ENCODE peak calls at places on chromosomes 4 and X, in eight cellular contexts. P, D, K, E, H, G, J and R are unnamed samples.

GRCh38 chr4:77264826-77265225 is 107.8 kb downstream of the CCNG2 start:
- DNase-seq in J (no peak), P (no peak), E (no peak), H (no peak), D (no peak), G (no peak), K (no peak), R (no peak)

GRCh38 chrX:10795721-10796120 is 175.3 kb upstream of the MID1 start:
- DNase-seq in G (no peak), K (no peak), P (no peak), H (no peak), J (no peak), E (peak; percentile 0), D (no peak), R (no peak)

GRCh38 chr4:96472103-96472867 is 632.4 kb downstream of the PDHA2 start:
- DNase-seq in P (no peak), D (no peak), K (peak; percentile 20), G (no peak), H (no peak), E (peak; percentile 1), J (no peak), R (no peak)

GRCh38 chr4:35315419-35315818 is 928.9 kb downstream of the ARAP2 start:
- DNase-seq in P (no peak), J (no peak), D (no peak), K (no peak), H (no peak), E (no peak), G (no peak), R (no peak)

GRCh38 chr4:41640905-41641304 is 102.9 kb downstream of the LIMCH1 start:
- DNase-seq in H (no peak), G (no peak), P (no peak), K (no peak), E (no peak), J (no peak), D (no peak), R (no peak)

GRCh38 chr4:30429813-30430466 is 290.2 kb upstream of the PCDH7 start:
- DNase-seq in J (no peak), H (no peak), G (peak; percentile 87), K (no peak), D (no peak), E (peak; percentile 82), P (no peak), R (no peak)

GRCh38 chr4:82721819-82722423 is 76.7 kb downstream of the SCD5 start:
- DNase-seq in P (peak; percentile 27), J (no peak), E (no peak), D (peak; percentile 12), G (peak; percentile 26), H (peak; percentile 51), K (no peak), R (no peak)

GRCh38 chrX:77442728-77443127 is 4.5 kb upstream of the FGF16 start:
- DNase-seq in K (no peak), H (no peak), E (peak; percentile 67), D (no peak), P (no peak), J (no peak), G (peak; percentile 81), R (no peak)

GRCh38 chr4:37812713-37813112 is 13.8 kb upstream of the PGM2 start:
- DNase-seq in E (peak; percentile 79), H (no peak), K (peak; percentile 81), G (peak; percentile 62), J (no peak), D (no peak), P (no peak), R (no peak)

GRCh38 chr4:39729557-39729956 is 31.6 kb downstream of the UBE2K start:
- DNase-seq in H (no peak), G (peak; percentile 38), E (peak; percentile 60), J (no peak), P (no peak), K (no peak), D (no peak), R (no peak)

GRCh38 chr4:165604181-165604580 is 225.4 kb downstream of the CPE start:
- DNase-seq in D (no peak), G (no peak), K (no peak), E (no peak), J (no peak), H (no peak), P (no peak), R (no peak)

GRCh38 chr4:187073820-187074219 is 350.2 kb upstream of the FAT1 start:
- DNase-seq in K (no peak), H (no peak), P (no peak), E (no peak), G (no peak), J (no peak), D (no peak), R (no peak)

GRCh38 chr4:122604146-122604545 is 16.7 kb downstream of the IL21 start:
- DNase-seq in J (no peak), D (no peak), G (no peak), E (no peak), K (no peak), P (no peak), H (no peak), R (no peak)

GRCh38 chrX:49166914-49167739 is 4.6 kb downstream of the MAGIX start:
- DNase-seq in J (peak; percentile 21), D (no peak), P (peak; percentile 74), K (peak; percentile 58), H (no peak), E (peak; percentile 79), G (peak; percentile 73), R (peak; percentile 62)

GRCh38 chr4:164977243-164978164 is at the start of gene TRIM61:
- DNase-seq in D (peak; percentile 57), G (peak; percentile 54), K (no peak), P (peak; percentile 75), H (no peak), E (peak; percentile 55), J (peak; percentile 8), R (no peak)

GRCh38 chr4:151489462-151490203 is 80.7 kb downstream of the FHIP1A start:
- DNase-seq in G (no peak), J (no peak), K (no peak), D (no peak), P (no peak), E (no peak), H (no peak), R (no peak)

GRCh38 chr4:23269583-23269982 is 576.8 kb downstream of the GBA3 start:
- DNase-seq in K (no peak), D (no peak), E (peak; percentile 60), J (no peak), G (no peak), H (no peak), P (no peak), R (no peak)

GRCh38 chr4:72974694-72975487 is 94.6 kb downstream of the COX18 start:
- DNase-seq in H (no peak), G (peak; percentile 56), J (no peak), D (no peak), P (no peak), K (peak; percentile 61), E (peak; percentile 53), R (no peak)

GRCh38 chr4:62243895-62244294 is 1043.8 kb downstream of the ADGRL3 start:
- DNase-seq in D (no peak), P (no peak), J (no peak), G (no peak), K (no peak), H (no peak), E (no peak), R (no peak)

GRCh38 chrX:331145-331771 is 12.7 kb upstream of the GTPBP6 start:
- DNase-seq in K (no peak), D (no peak), G (peak; percentile 28), H (no peak), P (no peak), E (peak; percentile 38), J (no peak), R (no peak)

GRCh38 chr4:186727149-186727976 is 3.7 kb upstream of the FAT1 start:
- DNase-seq in J (no peak), P (no peak), D (no peak), E (no peak), G (peak; percentile 47), K (peak; percentile 62), H (no peak), R (no peak)

GRCh38 chr4:124940387-124940786 is 227.9 kb upstream of the ANKRD50 start:
- DNase-seq in P (no peak), H (no peak), J (no peak), E (peak; percentile 99), G (peak; percentile 98), K (peak; percentile 99), D (no peak), R (no peak)

GRCh38 chr4:177242651-177243296 is 66.9 kb upstream of the NEIL3 start:
- DNase-seq in K (no peak), D (no peak), E (no peak), P (no peak), J (no peak), H (no peak), G (peak; percentile 48), R (no peak)

GRCh38 chr4:92066485-92066884 is 237.3 kb upstream of the GRID2 start:
- DNase-seq in J (no peak), E (no peak), H (no peak), D (no peak), G (no peak), K (no peak), P (no peak), R (no peak)

GRCh38 chrX:17031827-17032226 is 85.4 kb downstream of the REPS2 start:
- DNase-seq in D (no peak), G (no peak), E (no peak), P (no peak), H (no peak), J (no peak), K (no peak), R (no peak)